ENCODE peak calls at places on chromosomes 5 and 9, in six cellular contexts. A is renal cortical epithelial cell; B is stimulated activated CD8-positive, alpha-beta memory T cell treated with anti-CD3 and anti-CD28 coated beads, Interleukin-12 subunit alpha, Interleukin-12 subunit beta, amount 100 ng/mL, for 1 hour; H is nucleus accumbens; E is fibroblast of mammary gland; S is ELR. M is an unnamed sample.

GRCh38 chr9:980621-981020 is 4.2 kb downstream of the DMRT3 start:
- DNase-seq in H (no peak), E (no peak), S (no peak), A (no peak), B (no peak), M (no peak)

GRCh38 chr9:26216702-26217101 is 538.5 kb upstream of the TUSC1 start:
- DNase-seq in B (no peak), A (no peak), H (no peak), S (no peak), E (no peak), M (no peak)

GRCh38 chr9:129182625-129183494 is 4.8 kb upstream of the IER5L start:
- DNase-seq in S (peak; percentile 49), B (no peak), H (no peak), E (no peak), A (no peak), M (peak; percentile 26)

GRCh38 chr5:17182966-17183365 is 34.5 kb upstream of the BASP1 start:
- DNase-seq in H (no peak), B (no peak), A (no peak), S (peak; percentile 22), E (peak; percentile 78), M (no peak)

GRCh38 chr5:74950836-74951515 is 84.8 kb upstream of the FAM169A start:
- DNase-seq in A (no peak), E (peak; percentile 22), H (no peak), B (no peak), S (no peak), M (peak; percentile 35)

GRCh38 chr5:75348241-75348640 is 11.2 kb downstream of the HMGCR start:
- DNase-seq in E (peak; percentile 35), B (no peak), A (no peak), H (no peak), S (peak; percentile 65), M (peak; percentile 72)

GRCh38 chr5:158175664-158176507 is 316.9 kb upstream of the CLINT1 start:
- DNase-seq in S (no peak), B (no peak), E (no peak), A (peak; percentile 70), H (no peak), M (peak; percentile 38)

GRCh38 chr5:34609951-34610431 is 46.1 kb upstream of the RAI14 start:
- DNase-seq in S (peak; percentile 70), H (no peak), A (peak; percentile 65), B (no peak), E (no peak), M (peak; percentile 61)

GRCh38 chr5:45508155-45508554 is 188.0 kb downstream of the HCN1 start:
- DNase-seq in E (no peak), H (no peak), B (no peak), A (no peak), S (no peak), M (no peak)

GRCh38 chr5:143527808-143528207 is 124.3 kb upstream of the NR3C1 start:
- DNase-seq in B (no peak), S (peak; percentile 63), A (peak; percentile 78), E (no peak), H (no peak), M (peak; percentile 69)

GRCh38 chr5:35149041-35149440 is 81.2 kb downstream of the PRLR start:
- DNase-seq in H (no peak), E (no peak), B (no peak), S (no peak), A (no peak), M (no peak)

GRCh38 chr5:53037141-53037859 is 48.1 kb downstream of the ITGA2 start:
- DNase-seq in S (peak; percentile 93), B (no peak), A (peak; percentile 92), E (peak; percentile 96), H (no peak), M (peak; percentile 93)

GRCh38 chr9:134947265-134947955 is 29.7 kb upstream of the FCN1 start:
- DNase-seq in A (no peak), E (no peak), S (no peak), B (no peak), H (no peak), M (no peak)

GRCh38 chr5:119366537-119366874 is 10.7 kb downstream of the TNFAIP8 start:
- DNase-seq in H (no peak), E (no peak), B (no peak), S (no peak), A (no peak), M (no peak)

GRCh38 chr9:114896344-114896743 is 34.0 kb downstream of the TNFSF8 start:
- DNase-seq in E (no peak), A (no peak), B (no peak), S (no peak), H (no peak), M (no peak)

GRCh38 chr5:93126634-93127033 is 454.4 kb downstream of the NR2F1-AS1 start:
- DNase-seq in H (no peak), A (peak; percentile 14), B (no peak), S (peak; percentile 61), E (peak; percentile 40), M (no peak)

GRCh38 chr5:175115831-175116230 is 328.2 kb downstream of the DRD1 start:
- DNase-seq in E (no peak), A (no peak), B (no peak), S (no peak), H (no peak), M (no peak)

GRCh38 chr9:113343732-113344231 is 3.7 kb upstream of the WDR31 start:
- DNase-seq in H (peak; percentile 89), S (no peak), A (peak; percentile 59), E (peak; percentile 46), B (no peak), M (peak; percentile 43)

GRCh38 chr5:74988273-74988983 is 63.9 kb downstream of the GCNT4 start:
- DNase-seq in S (peak; percentile 3), A (no peak), H (no peak), B (no peak), E (no peak), M (no peak)

GRCh38 chr9:3980771-3981170 is 319.1 kb downstream of the GLIS3 start:
- DNase-seq in B (no peak), A (peak; percentile 63), H (peak; percentile 42), S (no peak), E (peak; percentile 43), M (peak; percentile 66)

GRCh38 chr5:68711311-68712200 is 382.3 kb upstream of the SLC30A5 start:
- DNase-seq in E (no peak), H (no peak), B (no peak), S (no peak), A (peak; percentile 55), M (peak; percentile 23)

GRCh38 chr9:4174781-4175180 is 125.1 kb downstream of the GLIS3 start:
- DNase-seq in H (no peak), B (no peak), A (peak; percentile 29), S (no peak), E (peak; percentile 16), M (peak; percentile 36)

GRCh38 chr9:33651125-33651524 is 127.1 kb downstream of the ANKRD18B start:
- DNase-seq in B (no peak), S (no peak), E (no peak), A (no peak), H (no peak), M (no peak)

GRCh38 chr5:35305336-35306020 is 75.2 kb upstream of the PRLR start:
- DNase-seq in B (no peak), E (no peak), H (no peak), A (peak; percentile 23), S (no peak), M (no peak)

GRCh38 chr5:115343855-115344254 is 47.4 kb upstream of the CCDC112 start:
- DNase-seq in A (peak; percentile 42), B (no peak), S (peak; percentile 83), E (peak; percentile 77), H (no peak), M (peak; percentile 56)

GRCh38 chr5:150309101-150309897 is 6.6 kb upstream of the ARSI start:
- DNase-seq in E (no peak), A (no peak), H (no peak), B (no peak), S (no peak), M (no peak)

GRCh38 chr9:130530932-130531331 is 48.4 kb upstream of the FUBP3 start:
- DNase-seq in S (no peak), A (no peak), H (no peak), E (peak; percentile 71), B (no peak), M (no peak)

GRCh38 chr5:42583322-42583721 is 160.1 kb downstream of the GHR start:
- DNase-seq in S (peak; percentile 53), H (peak; percentile 11), E (peak; percentile 68), A (peak; percentile 65), B (no peak), M (peak; percentile 62)

GRCh38 chr5:142720561-142721275 is 34.8 kb upstream of the FGF1 start:
- DNase-seq in B (no peak), E (no peak), A (no peak), S (no peak), H (no peak), M (no peak)

GRCh38 chr5:35853652-35854051 is 3.0 kb upstream of the IL7R start:
- DNase-seq in B (peak; percentile 54), E (no peak), H (no peak), A (peak; percentile 11), S (no peak), M (no peak)

GRCh38 chr5:79934681-79935080 is 56.4 kb downstream of the MTX3 start:
- DNase-seq in H (no peak), A (no peak), S (no peak), B (no peak), E (no peak), M (no peak)

GRCh38 chr9:88233091-88233490 is 94.8 kb upstream of the SPATA31C2 start:
- DNase-seq in E (no peak), B (no peak), A (peak; percentile 29), S (no peak), H (no peak), M (peak; percentile 11)